ENCODE peak calls at places on chromosomes 7 and 10, in five cellular contexts. V is upper lobe of right lung, K is psoas muscle, E is mesothelial cell of epicardium, U is NCI-H1048. Z is an unnamed sample.

GRCh38 chr10:26528715-26529393 is 90.7 kb downstream of the APBB1IP start:
- DNase-seq in U (no peak), V (no peak), K (no peak), E (no peak), Z (no peak)

GRCh38 chr10:129373718-129374117 is 93.3 kb upstream of the MGMT start:
- DNase-seq in V (no peak), E (no peak), K (no peak), U (no peak), Z (no peak)

GRCh38 chr10:127117125-127117524 is 79.3 kb downstream of the INSYN2A start:
- DNase-seq in U (no peak), K (peak), E (peak), V (peak), Z (no peak)

GRCh38 chr7:2460188-2460587 is 16.0 kb downstream of the GRIFIN start:
- DNase-seq in K (no peak), U (no peak), V (no peak), E (no peak), Z (no peak)

GRCh38 chr7:91424372-91424771 is 160.1 kb downstream of the FZD1 start:
- DNase-seq in K (no peak), U (no peak), E (no peak), V (no peak), Z (no peak)

GRCh38 chr10:59055046-59055445 is 121.4 kb upstream of the PHYHIPL start:
- DNase-seq in V (no peak), K (no peak), E (no peak), U (no peak), Z (no peak)

GRCh38 chr7:7817748-7818147 is 99.3 kb upstream of the RPA3 start:
- DNase-seq in E (no peak), K (no peak), U (no peak), V (no peak), Z (no peak)

GRCh38 chr10:30455816-30456215 is 21.8 kb downstream of the MAP3K8 start:
- DNase-seq in V (no peak), U (no peak), K (no peak), E (no peak), Z (no peak)

GRCh38 chr10:47349941-47350371 is 1.8 kb downstream of the RBP3 start:
- DNase-seq in U (no peak), E (no peak), V (no peak), K (no peak), Z (no peak)

GRCh38 chr7:151125835-151126481 is 39.7 kb downstream of the AGAP3 start:
- DNase-seq in E (no peak), U (no peak), K (no peak), V (no peak), Z (no peak)

GRCh38 chr10:71539564-71540118 is 142.9 kb downstream of the CDH23 start:
- DNase-seq in E (no peak), V (no peak), U (no peak), K (no peak), Z (no peak)

GRCh38 chr7:19202599-19202998 is 57.4 kb upstream of the FERD3L start:
- DNase-seq in V (no peak), K (no peak), U (no peak), E (no peak), Z (no peak)

GRCh38 chr10:42490368-42490767 is 148.0 kb downstream of the ZNF33B start:
- DNase-seq in E (no peak), U (no peak), V (no peak), K (no peak), Z (no peak)

GRCh38 chr10:625335-625699 is 64.2 kb downstream of the DIP2C start:
- DNase-seq in E (no peak), K (peak), U (no peak), V (peak), Z (no peak)

GRCh38 chr7:78769551-78770101 is 683.8 kb downstream of the MAGI2 start:
- DNase-seq in K (no peak), E (no peak), U (no peak), V (no peak), Z (no peak)

GRCh38 chr10:128457136-128457535 is 330.9 kb upstream of the MKI67 start:
- DNase-seq in U (no peak), E (no peak), V (no peak), K (no peak), Z (no peak)

GRCh38 chr10:106360870-106361269 is 803.6 kb downstream of the SORCS1 start:
- DNase-seq in U (no peak), E (no peak), K (no peak), V (no peak), Z (no peak)

GRCh38 chr10:77837248-77837924 is 89.2 kb downstream of the DLG5 start:
- DNase-seq in V (no peak), K (no peak), E (no peak), U (no peak), Z (peak)

GRCh38 chr10:77604063-77604462 is 33.5 kb downstream of the KCNMA1 start:
- DNase-seq in V (no peak), U (no peak), E (no peak), K (no peak), Z (no peak)

GRCh38 chr10:69104994-69105790 is 17.3 kb downstream of the SRGN start:
- DNase-seq in U (no peak), V (no peak), E (no peak), K (no peak), Z (no peak)

GRCh38 chr7:27172823-27173411 is 1.2 kb downstream of the HOXA10 start:
- DNase-seq in E (peak), U (no peak), V (peak), K (no peak), Z (no peak)

GRCh38 chr7:40047661-40048060 is 86.8 kb downstream of the MPLKIP start:
- DNase-seq in V (no peak), K (no peak), U (no peak), E (no peak), Z (no peak)

GRCh38 chr10:81520688-81521087 is 354.3 kb upstream of the NRG3 start:
- DNase-seq in E (no peak), U (no peak), K (no peak), V (no peak), Z (no peak)

GRCh38 chr10:117004238-117004626 is 755 bp downstream of the SHTN1 start:
- DNase-seq in U (peak), E (no peak), K (no peak), V (no peak), Z (no peak)

GRCh38 chr10:102904337-102904736 is 13.8 kb upstream of the CNNM2 start:
- DNase-seq in V (no peak), K (no peak), E (no peak), U (no peak), Z (no peak)

GRCh38 chr10:13882112-13882711 is 295.4 kb downstream of the PRPF18 start:
- DNase-seq in E (no peak), K (no peak), U (no peak), V (no peak), Z (no peak)

GRCh38 chr10:14325325-14325955 is 5.3 kb downstream of the FRMD4A start:
- DNase-seq in K (no peak), V (no peak), E (no peak), U (peak), Z (no peak)

GRCh38 chr10:78426181-78426580 is 392.5 kb downstream of the RPS24 start:
- DNase-seq in E (no peak), U (no peak), V (no peak), K (no peak), Z (no peak)

GRCh38 chr10:107152087-107152486 is 12.4 kb downstream of the SORCS1 start:
- DNase-seq in E (no peak), U (no peak), K (no peak), V (no peak), Z (no peak)